ENCODE peak calls at places on chromosomes 5 and 9, in four cellular contexts. N is IMR-90, A is K562, T is endothelial cell of umbilical vein. X is an unnamed sample.
A peak's percentile ranks its signal among the peaks of the same experiment; 100 is the strongest.

GRCh38 chr5:883475-884181 is 9.0 kb downstream of the BRD9 start:
- DNase-seq in T (no peak), A (no peak), N (no peak), X (no peak)

GRCh38 chr9:27599102-27599501 is 25.8 kb upstream of the C9orf72 start:
- DNase-seq in A (no peak), T (no peak), N (no peak), X (no peak)

GRCh38 chr5:95823241-95823737 is 763 bp upstream of the GLRX start:
- DNase-seq in N (no peak), A (no peak), T (no peak), X (no peak)

GRCh38 chr5:142425286-142426065 is 100.7 kb upstream of the SPRY4 start:
- DNase-seq in T (no peak), A (no peak), N (peak; percentile 74), X (no peak)

GRCh38 chr5:128378196-128378595 is 159.8 kb downstream of the FBN2 start:
- DNase-seq in A (no peak), N (peak; percentile 28), T (no peak), X (no peak)

GRCh38 chr5:112960316-112960715 is 16.3 kb upstream of the DCP2 start:
- DNase-seq in A (no peak), N (no peak), T (no peak), X (no peak)

GRCh38 chr9:111726949-111727348 is 65.5 kb downstream of the GNG10 start:
- DNase-seq in N (no peak), T (no peak), A (no peak), X (no peak)

GRCh38 chr5:170769898-170770416 is 13.6 kb upstream of the GABRP start:
- DNase-seq in T (no peak), A (no peak), N (no peak), X (no peak)

GRCh38 chr9:137606734-137607138 is 1.2 kb downstream of the ARRDC1 start:
- DNase-seq in N (no peak), A (no peak), T (no peak), X (no peak)

GRCh38 chr5:138841531-138841930 is 33.6 kb downstream of the LRRTM2 start:
- DNase-seq in T (no peak), N (no peak), A (no peak), X (no peak)

GRCh38 chr5:1011226-1011631 is 2.6 kb downstream of the NKD2 start:
- DNase-seq in A (peak; percentile 87), N (no peak), T (no peak), X (no peak)

GRCh38 chr9:81535542-81536241 is 153.7 kb downstream of the TLE1 start:
- DNase-seq in N (peak; percentile 83), T (no peak), A (no peak), X (no peak)

GRCh38 chr9:124008855-124009834 is 2.4 kb upstream of the LHX2 start:
- DNase-seq in N (no peak), A (no peak), T (no peak), X (no peak)

GRCh38 chr9:93422987-93423386 is 28.5 kb upstream of the FAM120A start:
- DNase-seq in T (no peak), N (peak; percentile 10), A (no peak), X (no peak)

GRCh38 chr9:2015581-2016410 is 649 bp downstream of the SMARCA2 start:
- DNase-seq in A (peak; percentile 30), T (peak; percentile 54), N (peak; percentile 24), X (no peak)

GRCh38 chr5:1915316-1915715 is 32.6 kb upstream of the IRX4 start:
- DNase-seq in A (no peak), T (no peak), N (no peak), X (no peak)

GRCh38 chr5:116454417-116454927 is 120.2 kb downstream of the SEMA6A start:
- DNase-seq in A (no peak), T (peak; percentile 9), N (peak; percentile 92), X (no peak)

GRCh38 chr9:102631559-102631958 is 363.6 kb upstream of the CYLC2 start:
- DNase-seq in T (no peak), A (no peak), N (no peak), X (no peak)

GRCh38 chr5:13648822-13649221 is 295.7 kb downstream of the DNAH5 start:
- DNase-seq in A (no peak), N (no peak), T (no peak), X (no peak)

GRCh38 chr5:34604119-34604675 is 51.9 kb upstream of the RAI14 start:
- DNase-seq in A (no peak), T (no peak), N (no peak), X (no peak)

GRCh38 chr9:73684601-73685000 is 532.9 kb downstream of the ANXA1 start:
- DNase-seq in A (no peak), N (no peak), T (no peak), X (peak; percentile 85)

GRCh38 chr5:54722846-54723433 is 205.4 kb downstream of the SNX18 start:
- DNase-seq in A (no peak), N (peak; percentile 56), T (no peak), X (no peak)

GRCh38 chr5:66796306-66797292 is 200.4 kb downstream of the MAST4 start:
- DNase-seq in A (no peak), T (no peak), N (peak; percentile 3), X (no peak)

GRCh38 chr5:181051841-181052525 is 11.9 kb downstream of the BTNL9 start:
- DNase-seq in A (no peak), T (no peak), N (no peak), X (no peak)

GRCh38 chr9:87662808-87663528 is 63.0 kb upstream of the CTSL start:
- DNase-seq in T (peak; percentile 74), N (peak; percentile 44), A (peak; percentile 74), X (peak; percentile 55)

GRCh38 chr9:130430734-130431535 is 13.8 kb upstream of the ASS1 start:
- DNase-seq in N (no peak), T (no peak), A (no peak), X (no peak)

GRCh38 chr9:37126214-37126788 is 5.9 kb downstream of the ZCCHC7 start:
- DNase-seq in T (no peak), N (peak; percentile 2), A (no peak), X (no peak)

GRCh38 chr5:160048131-160048530 is 39.2 kb downstream of the TTC1 start:
- DNase-seq in N (no peak), A (no peak), T (no peak), X (no peak)

GRCh38 chr9:124671861-124672260 is 99.2 kb downstream of the NR6A1 start:
- DNase-seq in N (no peak), A (no peak), T (peak; percentile 51), X (no peak)

GRCh38 chr9:136729144-136729543 is 13.6 kb downstream of the LCN10 start:
- DNase-seq in A (no peak), N (no peak), T (no peak), X (no peak)

GRCh38 chr9:114224247-114224610 is 68.9 kb downstream of the COL27A1 start:
- DNase-seq in T (peak; percentile 51), A (no peak), N (peak; percentile 72), X (no peak)

GRCh38 chr9:134205636-134206316 is 41.4 kb upstream of the RNU6ATAC start:
- DNase-seq in N (peak; percentile 28), A (peak; percentile 78), T (peak; percentile 23), X (no peak)

GRCh38 chr9:134203224-134203623 is 38.9 kb upstream of the RNU6ATAC start:
- DNase-seq in A (no peak), N (no peak), T (no peak), X (no peak)

GRCh38 chr9:134206317-134207300 is 42.2 kb upstream of the RNU6ATAC start:
- DNase-seq in N (no peak), A (no peak), T (no peak), X (no peak)

GRCh38 chr9:134204041-134204440 is 39.7 kb upstream of the RNU6ATAC start:
- DNase-seq in N (no peak), T (no peak), A (no peak), X (no peak)

GRCh38 chr9:134204991-134205578 is 40.7 kb upstream of the RNU6ATAC start:
- DNase-seq in T (no peak), A (no peak), N (no peak), X (no peak)
- H3K9me1 ChIP-seq in T (no peaks in the 10 kb centered on the region), A (no peaks in the 10 kb centered on the region), N (no peaks in the 10 kb centered on the region), X (no peaks in the 10 kb centered on the region)

DNA sequence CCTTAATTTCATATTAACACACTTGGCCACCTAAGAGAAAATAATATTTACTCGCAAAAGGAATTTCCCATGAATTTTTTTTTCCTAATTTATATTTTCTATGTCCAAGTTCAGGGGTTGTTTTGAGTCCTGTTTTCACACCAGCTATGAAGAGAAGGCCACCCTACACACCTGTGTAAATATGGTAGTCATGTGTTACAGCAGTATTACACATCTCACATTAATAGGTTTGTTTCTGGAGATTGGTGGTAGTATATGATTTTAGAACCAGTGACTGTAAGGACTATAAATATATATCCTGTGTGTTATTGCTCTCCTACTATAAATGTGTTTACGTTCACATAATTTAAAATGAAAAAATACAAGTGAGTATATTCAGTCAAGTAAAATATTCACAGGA is 147.5 kb downstream of the PAM start:
- DNase-seq in A (no peak), T (peak; percentile 7), N (no peak), X (no peak)
- H3K9me1 ChIP-seq in A (no peaks in the 10 kb centered on the region), T (no peaks in the 10 kb centered on the region), N (peaks cover 3% of the 10 kb centered on the region), X (no peaks in the 10 kb centered on the region)

GRCh38 chr5:76836181-76836580 is 13.6 kb upstream of the S100Z start:
- DNase-seq in T (peak; percentile 24), N (peak; percentile 60), A (no peak), X (no peak)
- H3K9me1 ChIP-seq in T (no peaks in the 10 kb centered on the region), N (peaks cover 12% of the 10 kb centered on the region), A (no peaks in the 10 kb centered on the region), X (no peaks in the 10 kb centered on the region)

GRCh38 chr5:137582218-137582617 is 83.1 kb upstream of the SPOCK1 start:
- DNase-seq in N (no peak), T (no peak), A (no peak), X (no peak)

GRCh38 chr5:137583129-137583528 is 84.0 kb upstream of the SPOCK1 start:
- DNase-seq in A (no peak), N (no peak), T (no peak), X (no peak)

GRCh38 chr5:137592317-137592716 is 93.2 kb upstream of the SPOCK1 start:
- DNase-seq in T (no peak), N (no peak), A (no peak), X (no peak)

GRCh38 chr5:137589185-137589584 is 90.1 kb upstream of the SPOCK1 start:
- DNase-seq in T (no peak), A (no peak), N (no peak), X (no peak)

GRCh38 chr5:137587952-137588351 is 88.8 kb upstream of the SPOCK1 start:
- DNase-seq in N (no peak), T (no peak), A (no peak), X (no peak)
- H3K9me1 ChIP-seq in N (no peaks in the 10 kb centered on the region), T (no peaks in the 10 kb centered on the region), A (no peaks in the 10 kb centered on the region), X (no peaks in the 10 kb centered on the region)

GRCh38 chr9:22078081-22078480 is 69.0 kb upstream of the CDKN2B start:
- DNase-seq in A (no peak), N (no peak), T (no peak), X (no peak)
- H3K9me1 ChIP-seq in A (no peaks in the 10 kb centered on the region), N (no peaks in the 10 kb centered on the region), T (no peaks in the 10 kb centered on the region), X (no peaks in the 10 kb centered on the region)